ENCODE peak calls at places on chromosome 21, in seven cellular contexts. M is OCI-LY7; H is adrenal gland; Z is fibroblast of lung; E is stimulated activated CD8-positive, alpha-beta memory T cell treated with anti-CD3 and anti-CD28 coated beads, Interleukin-4, amount 100 ng/mL, for 24 hours; J is neural progenitor cell; W is C1 segment of cervical spinal cord. C is an unnamed sample.

GRCh38 chr21:38671716-38672115 is 134.0 kb upstream of the ETS2 start:
- DNase-seq in Z (peak), H (no peak), W (no peak), E (no peak), J (no peak), M (no peak), C (no peak)

GRCh38 chr21:19244502-19245187 is 841.1 kb upstream of the TMPRSS15 start:
- DNase-seq in M (no peak), H (no peak), E (no peak), Z (no peak), J (no peak), W (no peak), C (no peak)

GRCh38 chr21:41366522-41367151 is 4.8 kb downstream of the MX2 start:
- DNase-seq in Z (peak), M (peak), W (no peak), E (no peak), J (no peak), H (peak), C (peak)

GRCh38 chr21:45080639-45081414 is 6.4 kb downstream of the ADARB1 start:
- DNase-seq in Z (peak), J (no peak), E (no peak), H (no peak), W (no peak), M (no peak), C (peak)

GRCh38 chr21:33825898-33826297 is 89.7 kb downstream of the ATP5PO start:
- DNase-seq in Z (peak), M (no peak), H (no peak), J (no peak), E (no peak), W (no peak), C (no peak)

GRCh38 chr21:44838951-44839350 is 21.1 kb upstream of the SUMO3 start:
- DNase-seq in W (no peak), Z (no peak), M (no peak), J (no peak), E (no peak), H (no peak), C (no peak)

GRCh38 chr21:26776320-26777021 is 68.7 kb downstream of the ADAMTS1 start:
- DNase-seq in Z (peak), J (no peak), M (no peak), W (no peak), E (no peak), H (no peak), C (no peak)

GRCh38 chr21:42227909-42228708 is 9.2 kb downstream of the ABCG1 start:
- DNase-seq in Z (peak), M (peak), W (no peak), E (peak), J (peak), H (peak), C (peak)

GRCh38 chr21:46243865-46244490 is 15.4 kb upstream of the LSS start:
- DNase-seq in M (no peak), E (no peak), Z (no peak), W (no peak), H (no peak), J (no peak), C (no peak)

GRCh38 chr21:45522986-45523385 is 19.3 kb downstream of the SLC19A1 start:
- DNase-seq in W (no peak), E (no peak), H (no peak), J (no peak), Z (no peak), M (no peak), C (peak)

GRCh38 chr21:41378849-41379248 is 17.0 kb downstream of the MX2 start:
- DNase-seq in M (no peak), Z (no peak), J (no peak), E (no peak), H (no peak), W (no peak), C (no peak)

GRCh38 chr21:34221331-34222030 is 142.3 kb upstream of the KCNE2 start:
- DNase-seq in M (no peak), H (no peak), W (no peak), E (no peak), J (no peak), Z (no peak), C (no peak)

GRCh38 chr21:45125347-45125746 is 51.0 kb downstream of the ADARB1 start:
- DNase-seq in E (no peak), W (no peak), M (peak), H (no peak), J (no peak), Z (no peak), C (no peak)

GRCh38 chr21:45745256-45745655 is 101.7 kb downstream of the PCBP3 start:
- DNase-seq in Z (no peak), M (no peak), W (no peak), E (no peak), H (peak), J (no peak), C (no peak)

C was measured in islet precursor cell.